ENCODE peak calls at places on chromosomes 7 and 10, in four cellular contexts. One of them, this sample, is unnamed.

GRCh38 chr10:47264797-47265281 is 35.2 kb upstream of the GDF10 start:
- DNase-seq in K562: no peak
- DNase-seq in HepG2: peak
- DNase-seq in GM12878: no peak
- DNase-seq in this sample: no peak

GRCh38 chr10:124106241-124106905 is 13.0 kb upstream of the CHST15 start:
- DNase-seq in HepG2: peak
- DNase-seq in GM12878: peak
- DNase-seq in K562: no peak
- DNase-seq in this sample: no peak

GRCh38 chr10:59360605-59361515 is 1.5 kb downstream of the FAM13C start:
- DNase-seq in HepG2: no peak
- DNase-seq in GM12878: no peak
- DNase-seq in K562: no peak
- DNase-seq in this sample: no peak

GRCh38 chr7:151181011-151181431 is 6.0 kb downstream of the ASB10 start:
- DNase-seq in HepG2: no peak
- DNase-seq in K562: no peak
- DNase-seq in GM12878: no peak
- DNase-seq in this sample: no peak

GRCh38 chr7:68865351-68865885 is 732.9 kb upstream of the AUTS2 start:
- DNase-seq in K562: no peak
- DNase-seq in HepG2: no peak
- DNase-seq in GM12878: no peak
- DNase-seq in this sample: no peak

GRCh38 chr7:7595451-7595850 is 28.8 kb downstream of the MIOS start:
- DNase-seq in K562: peak
- DNase-seq in GM12878: no peak
- DNase-seq in HepG2: peak
- DNase-seq in this sample: peak

GRCh38 chr10:98268694-98269386 is 846 bp upstream of the LOXL4 start:
- DNase-seq in HepG2: peak
- DNase-seq in GM12878: no peak
- DNase-seq in K562: peak
- DNase-seq in this sample: no peak

GRCh38 chr7:71942115-71942514 is 470.0 kb downstream of the CALN1 start:
- DNase-seq in GM12878: no peak
- DNase-seq in HepG2: no peak
- DNase-seq in K562: no peak
- DNase-seq in this sample: no peak

GRCh38 chr10:74058071-74058470 is 60.2 kb downstream of the VCL start:
- DNase-seq in HepG2: no peak
- DNase-seq in K562: no peak
- DNase-seq in GM12878: no peak
- DNase-seq in this sample: no peak

GRCh38 chr10:63668081-63668480 is 146.9 kb downstream of the REEP3 start:
- DNase-seq in HepG2: no peak
- DNase-seq in GM12878: no peak
- DNase-seq in K562: no peak
- DNase-seq in this sample: no peak

GRCh38 chr10:131618587-131619267 is 282.1 kb upstream of the PPP2R2D start:
- DNase-seq in HepG2: no peak
- DNase-seq in GM12878: no peak
- DNase-seq in K562: no peak
- DNase-seq in this sample: no peak

GRCh38 chr10:43037440-43037839 is 39.4 kb upstream of the RET start:
- DNase-seq in HepG2: no peak
- DNase-seq in K562: no peak
- DNase-seq in GM12878: no peak
- DNase-seq in this sample: no peak

GRCh38 chr7:115522174-115522573 is 508.4 kb downstream of the TFEC start:
- DNase-seq in GM12878: no peak
- DNase-seq in HepG2: no peak
- DNase-seq in K562: no peak
- DNase-seq in this sample: no peak

DNA sequence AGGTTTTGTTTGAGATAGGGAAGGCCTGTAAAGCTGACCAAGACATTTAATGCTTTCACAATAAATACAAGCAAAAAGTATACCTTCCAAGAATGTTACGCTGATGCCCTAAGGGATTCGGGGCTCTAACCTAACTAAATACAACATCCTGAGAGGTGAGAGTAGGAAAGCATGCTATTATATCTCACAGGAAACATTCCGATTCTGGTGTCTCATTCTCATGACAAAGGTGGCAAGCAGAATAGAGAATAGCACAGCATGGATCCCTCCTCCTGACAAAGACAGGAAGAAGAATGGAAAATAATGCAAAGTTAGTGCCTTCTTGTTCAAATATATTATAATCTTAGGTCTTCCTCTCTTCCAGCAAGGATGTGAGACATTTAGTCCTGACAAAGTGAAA is 504.3 kb downstream of the TFEC start:
- DNase-seq in GM12878: no peak
- DNase-seq in K562: no peak
- DNase-seq in HepG2: no peak
- DNase-seq in this sample: no peak
- TF ChIP-seq POLR2AphosphoS5 in GM12878: no peak
- TF ChIP-seq POLR2AphosphoS5 in K562: no peak
- TF ChIP-seq POLR2AphosphoS5 in HepG2: no peak
- TF ChIP-seq POLR2AphosphoS5 in this sample: no peak

GRCh38 chr10:120460191-120460590 is 3.2 kb downstream of the PLPP4 start:
- DNase-seq in HepG2: no peak
- DNase-seq in GM12878: no peak
- DNase-seq in K562: no peak
- DNase-seq in this sample: no peak

GRCh38 chr10:120459185-120459584 is 2.2 kb downstream of the PLPP4 start:
- DNase-seq in K562: peak
- DNase-seq in HepG2: no peak
- DNase-seq in GM12878: no peak
- DNase-seq in this sample: peak

GRCh38 chr10:120458432-120458831 is 1.4 kb downstream of the PLPP4 start:
- DNase-seq in K562: no peak
- DNase-seq in GM12878: no peak
- DNase-seq in HepG2: no peak
- DNase-seq in this sample: no peak

GRCh38 chr10:120462018-120462682 is 5.1 kb downstream of the PLPP4 start:
- DNase-seq in K562: no peak
- DNase-seq in HepG2: no peak
- DNase-seq in GM12878: no peak
- DNase-seq in this sample: no peak

DNA sequence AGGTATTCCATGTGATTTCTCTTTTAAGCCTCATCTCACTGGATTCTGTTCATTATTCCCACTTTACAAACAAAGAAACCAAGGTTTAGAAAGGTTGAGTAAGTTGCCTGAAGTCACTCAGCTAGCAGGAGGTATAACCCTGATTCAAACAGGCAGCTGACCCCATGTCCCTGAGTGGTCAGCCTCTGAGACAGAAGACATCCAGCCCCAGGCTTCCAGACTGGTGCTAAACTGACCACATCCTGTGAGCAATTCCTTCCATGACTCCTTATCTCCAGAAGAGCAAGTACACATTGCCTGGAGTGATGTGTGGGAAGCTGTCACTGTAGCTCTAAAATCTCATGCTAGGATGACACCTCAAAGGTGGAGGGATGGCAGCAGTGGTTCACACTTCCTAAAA is 3.7 kb downstream of the PLPP4 start:
- DNase-seq in GM12878: no peak
- DNase-seq in HepG2: no peak
- DNase-seq in K562: peak
- DNase-seq in this sample: no peak
- TF ChIP-seq SMC3 in GM12878: no peak
- TF ChIP-seq SMC3 in HepG2: no peak
- TF ChIP-seq SMC3 in K562: no peak
- TF ChIP-seq SMC3 in this sample: no peak

GRCh38 chr7:6389728-6390127 is 58.0 kb downstream of the DAGLB start:
- DNase-seq in HepG2: no peak
- DNase-seq in GM12878: no peak
- DNase-seq in K562: no peak
- DNase-seq in this sample: no peak

GRCh38 chr7:6393667-6394056 is 54.1 kb downstream of the DAGLB start:
- DNase-seq in GM12878: no peak
- DNase-seq in K562: no peak
- DNase-seq in HepG2: no peak
- DNase-seq in this sample: no peak

GRCh38 chr7:6394114-6394513 is 53.6 kb downstream of the DAGLB start:
- DNase-seq in K562: no peak
- DNase-seq in GM12878: no peak
- DNase-seq in HepG2: no peak
- DNase-seq in this sample: no peak

GRCh38 chr7:6395898-6396582 is 51.7 kb downstream of the DAGLB start:
- DNase-seq in K562: no peak
- DNase-seq in HepG2: no peak
- DNase-seq in GM12878: no peak
- DNase-seq in this sample: no peak

DNA sequence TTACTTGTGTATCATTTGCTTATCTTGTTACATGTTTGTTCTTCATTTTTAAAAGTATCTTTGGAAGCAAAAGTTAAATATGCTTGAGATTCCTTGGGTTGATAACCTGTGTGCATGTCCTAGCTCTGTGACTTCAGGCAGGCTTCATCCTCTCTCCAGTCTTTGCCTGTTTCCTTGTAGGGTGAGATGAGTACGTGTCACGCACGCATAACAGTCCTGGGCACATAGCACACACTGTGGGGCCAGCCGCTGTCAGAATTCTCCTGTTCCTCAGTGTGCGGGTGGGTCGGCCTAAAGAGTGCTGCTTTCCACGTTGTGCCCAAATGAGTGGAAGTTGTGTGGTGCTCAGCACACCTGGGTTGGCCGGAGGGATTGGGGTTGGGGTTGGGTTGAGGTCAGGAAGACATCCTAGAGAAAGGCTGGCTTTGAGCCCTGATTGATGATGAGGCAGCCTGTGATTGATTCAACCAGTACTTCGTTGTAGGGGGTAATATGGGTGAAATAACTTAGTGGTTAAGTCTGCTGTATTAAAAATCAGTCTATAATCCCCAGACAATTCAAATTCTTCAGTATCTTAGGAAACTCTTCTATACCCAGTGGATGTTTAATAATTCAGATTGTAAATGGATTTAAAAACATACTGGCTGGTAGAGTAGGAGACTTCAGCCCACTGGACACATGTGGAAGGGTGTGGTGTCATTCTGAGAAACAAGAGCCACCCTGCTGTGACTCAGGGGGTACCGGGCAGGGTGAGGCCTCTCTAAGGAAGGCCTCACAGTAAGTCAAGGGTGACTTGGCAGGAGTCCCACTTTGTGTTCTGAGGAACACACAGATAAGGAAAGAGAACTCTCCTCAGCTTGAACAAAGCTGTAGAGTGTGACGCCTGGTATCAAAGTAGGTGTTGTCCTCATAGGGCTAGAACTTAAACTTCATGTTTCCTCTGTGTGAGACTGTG is 54.8 kb downstream of the DAGLB start:
- DNase-seq in K562: peak
- DNase-seq in HepG2: no peak
- DNase-seq in GM12878: peak
- DNase-seq in this sample: no peak
- TF ChIP-seq POLR2AphosphoS5 in K562: peak
- TF ChIP-seq POLR2AphosphoS5 in HepG2: no peak
- TF ChIP-seq POLR2AphosphoS5 in GM12878: no peak
- TF ChIP-seq POLR2AphosphoS5 in this sample: no peak

GRCh38 chr7:108103566-108104298 is 26.4 kb downstream of the LAMB4 start:
- DNase-seq in HepG2: peak
- DNase-seq in GM12878: no peak
- DNase-seq in K562: peak
- DNase-seq in this sample: peak
- TF ChIP-seq SMC3 in HepG2: no peak
- TF ChIP-seq SMC3 in GM12878: no peak
- TF ChIP-seq SMC3 in K562: no peak
- TF ChIP-seq SMC3 in this sample: no peak

GRCh38 chr10:89384474-89385324 is 6.8 kb downstream of the IFIT1B start:
- DNase-seq in GM12878: no peak
- DNase-seq in HepG2: no peak
- DNase-seq in K562: no peak
- DNase-seq in this sample: no peak
- TF ChIP-seq POLR2AphosphoS5 in GM12878: no peak
- TF ChIP-seq POLR2AphosphoS5 in HepG2: no peak
- TF ChIP-seq POLR2AphosphoS5 in K562: no peak
- TF ChIP-seq POLR2AphosphoS5 in this sample: no peak

DNA sequence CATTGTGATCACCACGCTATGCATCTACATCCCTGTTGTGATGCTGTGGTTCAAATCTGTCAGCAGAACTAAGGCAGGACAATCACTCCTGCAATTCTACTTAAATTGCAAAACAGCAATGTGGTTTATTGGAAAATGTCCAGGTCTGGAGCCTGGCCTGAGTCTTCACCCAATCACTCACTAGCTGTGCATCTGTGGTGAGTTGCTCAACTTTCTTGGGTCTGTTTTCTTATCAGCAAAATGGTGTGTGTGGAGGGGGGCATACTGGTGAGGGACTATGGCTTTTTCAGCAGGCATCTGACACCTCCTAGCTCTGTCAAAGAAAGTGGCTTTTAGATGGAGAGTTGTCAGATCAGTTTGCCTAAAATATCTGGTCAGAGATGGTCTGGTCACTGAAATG is 108.3 kb upstream of the FEZF1 start:
- DNase-seq in K562: no peak
- DNase-seq in GM12878: no peak
- DNase-seq in HepG2: no peak
- DNase-seq in this sample: no peak
- TF ChIP-seq SMC3 in K562: no peak
- TF ChIP-seq SMC3 in GM12878: no peak
- TF ChIP-seq SMC3 in HepG2: no peak
- TF ChIP-seq SMC3 in this sample: no peak

DNA sequence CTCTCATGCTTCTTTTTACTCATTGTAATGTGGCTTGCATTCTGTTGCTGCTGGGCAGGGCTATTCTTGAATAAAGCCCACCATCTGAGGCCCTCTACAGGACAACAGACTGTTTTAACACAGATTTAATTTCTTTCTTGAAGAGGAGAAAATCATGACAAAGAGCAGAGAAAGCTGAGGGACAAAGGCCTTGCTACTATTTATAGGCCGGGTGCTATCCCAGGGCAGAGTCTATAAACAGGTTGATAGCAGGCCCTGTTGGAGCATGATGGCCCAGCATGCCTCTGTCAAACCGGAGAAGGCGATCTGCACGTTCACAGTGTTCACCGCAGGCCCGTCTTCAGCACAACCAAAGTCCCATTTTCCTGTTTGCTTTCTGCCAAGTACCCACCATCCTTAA is 3.0 kb downstream of the VIPR2 start:
- DNase-seq in K562: no peak
- DNase-seq in GM12878: no peak
- DNase-seq in HepG2: no peak
- DNase-seq in this sample: no peak
- TF ChIP-seq POLR2AphosphoS5 in K562: no peak
- TF ChIP-seq POLR2AphosphoS5 in GM12878: no peak
- TF ChIP-seq POLR2AphosphoS5 in HepG2: no peak
- TF ChIP-seq POLR2AphosphoS5 in this sample: no peak

This sample was measured in SK-N-SH.